ENCODE peak calls at places on chromosomes 16 and 17, in four cellular contexts. J is tibial nerve, O is astrocyte of the spinal cord, M is HFFc6. C is an unnamed sample.

GRCh38 chr16:57606847-57607501 is 21.5 kb upstream of the ADGRG1 start:
- DNase-seq in M (no peak), J (no peak), O (no peak), C (no peak)

GRCh38 chr16:9901-10665 is 43.3 kb downstream of the POLR3K start:
- DNase-seq in J (no peak), O (no peak), M (no peak), C (no peak)

GRCh38 chr17:49687878-49688491 is 10.1 kb upstream of the SPOP start:
- DNase-seq in O (peak), J (no peak), M (peak), C (no peak)

GRCh38 chr17:63419949-63420867 is 25.9 kb downstream of the CYB561 start:
- DNase-seq in O (no peak), M (no peak), J (no peak), C (no peak)

GRCh38 chr17:49227436-49228261 is 2.9 kb downstream of the PHOSPHO1 start:
- DNase-seq in J (peak), O (peak), M (peak), C (peak)

GRCh38 chr16:65904361-65904760 is 462.1 kb upstream of the CDH5 start:
- DNase-seq in J (no peak), O (no peak), M (no peak), C (no peak)

GRCh38 chr16:80694950-80695471 is 109.4 kb downstream of the CDYL2 start:
- DNase-seq in J (no peak), M (no peak), O (no peak), C (no peak)

GRCh38 chr17:70059649-70060048 is 15.4 kb upstream of the KCNJ16 start:
- DNase-seq in M (no peak), O (no peak), J (no peak), C (no peak)

GRCh38 chr16:55392701-55393100 is 68.7 kb downstream of the IRX6 start:
- DNase-seq in O (no peak), J (no peak), M (no peak), C (no peak)

GRCh38 chr16:88435437-88436355 is 17.4 kb upstream of the ZFPM1 start:
- DNase-seq in M (no peak), O (no peak), J (no peak), C (no peak)

GRCh38 chr17:76737676-76738467 is at the start of gene MFSD11:
- DNase-seq in J (peak), M (peak), O (peak), C (peak)

DNA sequence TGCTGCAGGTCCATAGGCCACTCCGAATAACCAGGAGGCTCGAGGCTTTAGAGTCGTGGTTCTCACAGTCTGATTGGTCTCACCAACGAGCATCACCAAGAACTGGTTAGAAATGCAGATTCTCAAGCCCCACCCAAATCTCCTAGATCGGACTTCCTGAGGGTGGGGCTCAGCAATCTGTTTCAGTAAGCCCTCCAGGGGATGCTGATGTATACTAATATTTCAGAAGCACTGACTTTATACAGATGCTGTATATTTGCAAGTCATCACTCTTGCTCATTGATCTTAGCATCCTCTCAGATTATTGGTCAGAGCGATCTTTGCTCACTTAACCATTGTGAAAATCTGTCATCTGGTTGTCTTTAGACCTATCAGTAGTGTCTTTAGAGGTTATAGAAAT is 4.4 kb upstream of the VAC14 start:
- DNase-seq in O (no peak), J (no peak), M (peak), C (no peak)
- TF ChIP-seq CTCF in O (no peak), J (no peak), M (no peak), C (no peak)

GRCh38 chr16:81713295-81713772 is 65.8 kb upstream of the PLCG2 start:
- DNase-seq in O (no peak), J (no peak), M (no peak), C (no peak)
- TF ChIP-seq CTCF in O (peak), J (no peak), M (peak), C (no peak)

DNA sequence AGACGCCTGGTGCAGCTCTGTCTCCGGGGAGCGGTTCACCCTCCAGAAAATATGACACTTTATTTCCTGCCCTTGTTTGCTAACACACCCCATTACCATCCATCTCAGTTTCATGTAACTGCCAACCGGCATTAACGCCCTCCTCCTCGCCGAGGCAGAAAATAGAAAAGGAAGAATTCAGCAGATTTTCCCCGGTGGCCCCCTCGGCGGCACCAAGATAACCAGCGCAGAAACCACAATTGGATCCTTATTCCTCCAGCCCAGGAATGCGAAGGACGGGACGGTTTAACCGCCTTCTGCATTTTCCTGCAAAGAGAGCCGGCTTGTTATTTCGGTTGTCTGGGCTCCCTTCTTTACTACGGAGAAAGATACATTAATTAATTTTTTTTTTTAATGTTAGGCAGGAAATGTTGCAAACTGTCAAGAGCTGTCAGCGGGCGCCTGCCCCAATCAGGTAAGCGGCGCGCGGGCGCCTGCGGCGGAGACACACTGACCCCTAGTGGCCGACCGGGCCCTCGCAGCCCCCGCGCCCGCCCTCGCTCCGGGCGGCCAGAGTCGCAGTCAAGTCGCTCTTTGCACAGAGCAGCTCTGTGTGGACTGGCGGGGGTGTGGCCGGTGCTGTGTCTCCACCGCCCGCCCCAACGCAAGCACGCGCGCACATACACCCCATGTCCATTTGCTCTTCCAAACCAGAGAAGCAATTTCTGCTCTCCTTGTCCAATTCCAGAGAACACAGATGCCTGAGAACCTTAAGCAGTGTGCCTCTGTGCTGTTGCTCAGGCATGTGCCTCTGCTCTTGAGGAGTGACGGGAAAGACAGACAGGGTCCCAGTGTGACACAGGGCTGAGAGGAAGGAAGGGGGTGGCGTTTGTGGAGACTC is 53.6 kb downstream of the C17orf67 start:
- DNase-seq in O (peak), M (peak), J (peak), C (peak)
- TF ChIP-seq CTCF in O (peak), M (peak), J (peak), C (peak)

GRCh38 chr16:1941162-1941923 is 1.7 kb downstream of the MSRB1 start:
- DNase-seq in J (no peak), M (no peak), O (peak), C (no peak)
- TF ChIP-seq CTCF in J (no peak), M (peak), O (peak), C (no peak)

GRCh38 chr16:3484328-3485096 is 10.8 kb downstream of the C16orf90 start:
- DNase-seq in M (no peak), J (no peak), O (no peak), C (no peak)

GRCh38 chr16:3485097-3485470 is 10.2 kb downstream of the C16orf90 start:
- DNase-seq in O (no peak), M (no peak), J (no peak), C (no peak)

GRCh38 chr16:3486506-3487215 is 8.6 kb downstream of the C16orf90 start:
- DNase-seq in J (no peak), M (no peak), O (no peak), C (no peak)

GRCh38 chr16:3487521-3488410 is 7.5 kb downstream of the C16orf90 start:
- DNase-seq in J (no peak), M (no peak), O (no peak), C (no peak)

DNA sequence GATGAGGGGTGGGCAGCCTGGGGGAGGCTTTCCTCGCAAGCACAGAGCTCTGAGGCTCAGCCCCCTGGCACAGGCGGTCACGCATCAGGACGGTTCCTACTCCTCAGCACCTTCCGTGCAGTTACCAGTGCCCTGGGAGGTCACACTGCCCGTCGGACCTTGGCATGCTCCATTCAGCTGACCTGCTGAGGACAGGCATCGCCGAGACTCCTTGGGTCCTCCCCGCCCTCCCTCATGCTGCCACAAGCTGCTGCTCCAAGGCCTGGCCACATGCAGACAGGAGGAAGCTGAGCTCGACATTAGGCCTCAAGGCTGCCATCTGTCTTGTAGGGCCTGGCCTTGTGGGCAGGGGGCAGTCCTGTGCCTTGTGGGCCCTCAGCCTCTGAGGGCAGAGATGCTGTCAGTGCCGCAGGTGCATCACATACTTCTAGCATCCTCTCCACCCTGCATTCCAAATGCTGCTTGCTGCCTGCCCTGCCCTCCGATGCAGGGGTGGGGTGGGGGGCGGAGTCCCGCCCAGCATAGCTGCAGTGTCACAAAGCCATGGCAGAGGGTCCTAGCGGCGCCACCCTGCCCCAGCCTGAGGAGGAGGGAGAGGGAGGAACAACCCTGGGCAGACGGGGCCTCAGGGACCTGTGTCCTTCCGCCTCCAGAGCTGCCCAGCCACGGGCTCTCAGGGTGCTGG is 9.3 kb downstream of the C16orf90 start:
- DNase-seq in O (no peak), M (no peak), J (no peak), C (no peak)
- TF ChIP-seq CTCF in O (no peak), M (no peak), J (no peak), C (no peak)

DNA sequence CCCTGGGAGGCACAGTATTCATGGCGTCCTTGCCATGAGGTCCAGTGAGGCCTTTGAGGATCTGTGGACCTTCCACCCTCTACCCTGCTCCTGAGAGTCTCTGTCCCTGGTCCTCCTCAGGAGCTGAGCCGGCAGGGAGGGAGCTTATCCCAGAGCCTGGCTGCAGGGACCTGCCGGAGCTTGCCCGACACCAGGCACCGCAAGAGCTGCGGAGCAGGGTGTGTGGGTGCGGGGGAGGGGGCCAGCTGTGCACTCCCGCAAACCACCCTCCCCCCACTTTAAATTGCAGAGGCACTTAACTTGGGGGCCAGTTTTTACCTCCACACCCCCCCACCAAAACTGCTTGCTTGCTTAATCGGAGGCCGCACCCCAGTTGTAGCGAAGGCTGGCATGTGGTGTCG is 609 bp upstream of the ZNF750 start:
- DNase-seq in O (no peak), J (no peak), M (no peak), C (no peak)
- TF ChIP-seq CTCF in O (no peak), J (no peak), M (no peak), C (no peak)

GRCh38 chr16:78249056-78249455 is 149.6 kb downstream of the WWOX start:
- DNase-seq in M (no peak), O (no peak), J (no peak), C (peak)
- TF ChIP-seq CTCF in M (no peak), O (no peak), J (no peak), C (no peak)

C was measured in nephron progenitor cell.